ENCODE peak calls at places on chromosomes 4 and X, in four cellular contexts. One of them, this sample, is unnamed.

GRCh38 chr4:185122681-185123345 is 20.3 kb upstream of the SLC25A4 start:
- DNase-seq in HepG2: no peak
- DNase-seq in K562: no peak
- DNase-seq in WTC11: no peak
- DNase-seq in this sample: no peak

GRCh38 chr4:132669786-132670185 is 479.3 kb upstream of the PCDH10 start:
- DNase-seq in WTC11: no peak
- DNase-seq in K562: no peak
- DNase-seq in HepG2: no peak
- DNase-seq in this sample: no peak

GRCh38 chr4:150238591-150238990 is 160.3 kb downstream of the DCLK2 start:
- DNase-seq in K562: no peak
- DNase-seq in HepG2: no peak
- DNase-seq in WTC11: no peak
- DNase-seq in this sample: no peak

GRCh38 chr4:47510506-47511143 is 25.6 kb downstream of the ATP10D start:
- DNase-seq in HepG2: no peak
- DNase-seq in WTC11: no peak
- DNase-seq in K562: no peak
- DNase-seq in this sample: peak; percentile 90

GRCh38 chr4:38891051-38891738 is 23.6 kb downstream of the FAM114A1 start:
- DNase-seq in K562: no peak
- DNase-seq in WTC11: no peak
- DNase-seq in HepG2: no peak
- DNase-seq in this sample: no peak

GRCh38 chr4:99945718-99946345 is 586 bp downstream of the DNAJB14 start:
- DNase-seq in HepG2: peak; percentile 44
- DNase-seq in K562: peak; percentile 44
- DNase-seq in WTC11: peak; percentile 60
- DNase-seq in this sample: no peak

GRCh38 chrX:20913760-20914159 is 460.5 kb upstream of the CNKSR2 start:
- DNase-seq in HepG2: no peak
- DNase-seq in K562: no peak
- DNase-seq in WTC11: peak; percentile 39
- DNase-seq in this sample: no peak

GRCh38 chrX:33721927-33722326 is 410.2 kb downstream of the FAM47A start:
- DNase-seq in WTC11: no peak
- DNase-seq in K562: no peak
- DNase-seq in HepG2: no peak
- DNase-seq in this sample: no peak

GRCh38 chr4:6471303-6472007 is 959 bp downstream of the PPP2R2C start:
- DNase-seq in HepG2: no peak
- DNase-seq in WTC11: no peak
- DNase-seq in K562: no peak
- DNase-seq in this sample: no peak

GRCh38 chr4:2942532-2943363 is 20.5 kb downstream of the NOP14 start:
- DNase-seq in K562: no peak
- DNase-seq in WTC11: no peak
- DNase-seq in HepG2: no peak
- DNase-seq in this sample: no peak

GRCh38 chr4:135508006-135508714 is 1306.6 kb upstream of the PABPC4L start:
- DNase-seq in WTC11: no peak
- DNase-seq in HepG2: no peak
- DNase-seq in K562: no peak
- DNase-seq in this sample: no peak

GRCh38 chr4:123786955-123787354 is 390.4 kb downstream of the SPRY1 start:
- DNase-seq in WTC11: no peak
- DNase-seq in K562: no peak
- DNase-seq in HepG2: no peak
- DNase-seq in this sample: no peak

GRCh38 chrX:118212817-118213183 is 96.2 kb upstream of the KLHL13 start:
- DNase-seq in HepG2: no peak
- DNase-seq in K562: no peak
- DNase-seq in WTC11: no peak
- DNase-seq in this sample: peak; percentile 52

GRCh38 chrX:13123857-13124345 is 79.5 kb upstream of the FAM9C start:
- DNase-seq in K562: no peak
- DNase-seq in WTC11: no peak
- DNase-seq in HepG2: peak; percentile 46
- DNase-seq in this sample: no peak

DNA sequence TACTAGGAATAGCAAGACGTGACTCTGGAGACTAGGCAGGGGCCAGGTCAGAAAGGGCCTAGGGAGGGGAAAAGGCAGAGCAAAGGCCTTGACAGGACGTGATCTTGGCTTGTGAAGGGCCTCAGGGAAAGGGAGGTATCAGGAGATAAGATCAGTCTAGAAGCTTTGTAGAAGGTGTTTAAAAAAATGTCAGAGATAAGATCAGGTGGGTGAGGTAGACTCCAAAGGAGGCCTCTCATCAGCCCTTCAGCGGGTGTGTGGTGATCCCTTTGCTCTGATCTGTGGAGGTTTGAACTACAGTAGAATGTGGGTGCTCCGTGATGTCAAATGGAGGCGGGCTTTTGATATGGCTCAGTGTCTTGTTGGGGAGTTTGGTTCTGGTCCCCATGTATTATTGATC is 78.8 kb upstream of the PRPS1 start:
- DNase-seq in HepG2: no peak
- DNase-seq in K562: no peak
- DNase-seq in WTC11: no peak
- DNase-seq in this sample: no peak
- TF ChIP-seq NR2C2 in HepG2: no peak
- TF ChIP-seq NR2C2 in K562: no peak
- TF ChIP-seq NR2C2 in WTC11: no peak
- TF ChIP-seq NR2C2 in this sample: no peak

GRCh38 chr4:1249731-1250526 is 999 bp upstream of the CTBP1 start:
- DNase-seq in K562: peak; percentile 54
- DNase-seq in WTC11: peak; percentile 41
- DNase-seq in HepG2: peak; percentile 40
- DNase-seq in this sample: no peak
- TF ChIP-seq NR2C2 in K562: no peak
- TF ChIP-seq NR2C2 in WTC11: no peak
- TF ChIP-seq NR2C2 in HepG2: no peak
- TF ChIP-seq NR2C2 in this sample: no peak

GRCh38 chrX:18255059-18255458 is 34.4 kb upstream of the BEND2 start:
- DNase-seq in HepG2: no peak
- DNase-seq in WTC11: no peak
- DNase-seq in K562: no peak
- DNase-seq in this sample: no peak

GRCh38 chrX:18252644-18253359 is 32.1 kb upstream of the BEND2 start:
- DNase-seq in WTC11: no peak
- DNase-seq in K562: no peak
- DNase-seq in HepG2: no peak
- DNase-seq in this sample: no peak
- TF ChIP-seq NR2C2 in WTC11: no peak
- TF ChIP-seq NR2C2 in K562: no peak
- TF ChIP-seq NR2C2 in HepG2: no peak
- TF ChIP-seq NR2C2 in this sample: no peak

GRCh38 chr4:25883565-25883964 is 20.8 kb upstream of the SEL1L3 start:
- DNase-seq in HepG2: no peak
- DNase-seq in WTC11: no peak
- DNase-seq in K562: no peak
- DNase-seq in this sample: no peak
- TF ChIP-seq NR2C2 in HepG2: no peak
- TF ChIP-seq NR2C2 in WTC11: no peak
- TF ChIP-seq NR2C2 in K562: no peak
- TF ChIP-seq NR2C2 in this sample: no peak

GRCh38 chrX:120485562-120486520 is 16.7 kb upstream of the LAMP2 start:
- DNase-seq in K562: peak; percentile 59
- DNase-seq in WTC11: peak; percentile 53
- DNase-seq in HepG2: peak; percentile 94
- DNase-seq in this sample: peak; percentile 45

GRCh38 chrX:120486786-120487185 is 17.7 kb upstream of the LAMP2 start:
- DNase-seq in HepG2: peak; percentile 81
- DNase-seq in WTC11: no peak
- DNase-seq in K562: no peak
- DNase-seq in this sample: no peak
- TF ChIP-seq NR2C2 in HepG2: peak; percentile 27
- TF ChIP-seq NR2C2 in WTC11: no peak
- TF ChIP-seq NR2C2 in K562: no peak
- TF ChIP-seq NR2C2 in this sample: no peak

DNA sequence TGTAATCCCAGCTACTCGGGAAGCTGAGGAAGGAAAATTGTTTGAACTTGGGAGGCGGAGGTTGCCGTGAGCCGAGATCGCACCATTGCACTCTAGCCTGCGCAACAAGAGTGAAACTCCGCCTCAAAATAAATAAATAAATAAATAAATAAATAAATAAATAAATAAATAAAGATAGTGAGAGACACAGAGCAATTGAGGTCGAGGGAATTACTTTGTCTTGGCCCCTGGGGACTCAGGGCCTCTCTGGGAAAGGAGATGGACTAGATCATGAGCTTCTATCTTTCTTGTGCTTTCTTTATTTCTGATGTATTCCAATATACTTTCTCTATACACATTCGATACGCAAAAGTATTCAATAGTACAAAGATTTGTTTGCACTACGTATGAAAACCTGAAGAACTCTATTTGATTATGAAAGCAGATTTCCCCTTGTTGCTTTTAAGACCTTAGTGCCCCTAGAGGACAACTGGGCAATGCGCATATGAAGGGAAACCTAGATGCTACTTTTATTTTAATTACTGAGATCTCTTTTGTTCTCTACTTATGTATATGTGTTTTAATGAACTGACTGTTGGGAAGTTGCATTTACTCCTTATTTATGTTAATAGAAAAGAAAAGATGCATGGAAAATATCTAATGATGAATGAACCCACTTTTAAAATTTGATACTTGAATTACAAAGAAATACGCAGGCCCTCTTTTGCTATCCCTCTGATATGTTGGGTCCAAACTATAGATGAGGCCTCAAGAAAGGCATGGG is 12.8 kb upstream of the ELOVL6 start:
- DNase-seq in WTC11: no peak
- DNase-seq in HepG2: peak; percentile 53
- DNase-seq in K562: peak; percentile 30
- DNase-seq in this sample: no peak
- TF ChIP-seq NR2C2 in WTC11: no peak
- TF ChIP-seq NR2C2 in HepG2: no peak
- TF ChIP-seq NR2C2 in K562: no peak
- TF ChIP-seq NR2C2 in this sample: no peak